ENCODE peak calls at places on chromosomes 1 and 21, in four cellular contexts. U is HEK293T, E is WTC11, F is K562. P is an unnamed sample.

GRCh38 chr1:171494086-171494485 is 8.8 kb downstream of the PRRC2C start:
- DNase-seq in U (no peak), E (no peak), F (no peak), P (no peak)

GRCh38 chr21:19607983-19608668 is 1204.5 kb upstream of the TMPRSS15 start:
- DNase-seq in U (no peak), E (no peak), F (no peak), P (no peak)

GRCh38 chr1:95126846-95127245 is 9.7 kb downstream of the TLCD4 start:
- DNase-seq in U (no peak), E (no peak), F (no peak), P (no peak)

GRCh38 chr21:41967708-41968107 is 13.9 kb upstream of the C2CD2 start:
- DNase-seq in U (no peak), E (no peak), F (no peak), P (no peak)

GRCh38 chr1:212987702-212988322 is 27.9 kb downstream of the ANGEL2 start:
- DNase-seq in U (no peak), E (no peak), F (no peak), P (no peak)

GRCh38 chr1:234899041-234899787 is 229.4 kb downstream of the TOMM20 start:
- DNase-seq in U (no peak), E (peak; percentile 19), F (peak; percentile 39), P (peak; percentile 44)

GRCh38 chr21:45304161-45304830 is 16.6 kb upstream of the POFUT2 start:
- DNase-seq in U (no peak), E (peak; percentile 7), F (no peak), P (no peak)

GRCh38 chr1:222009105-222009730 is 267.3 kb upstream of the DUSP10 start:
- DNase-seq in U (peak; percentile 14), E (peak; percentile 16), F (peak; percentile 29), P (peak; percentile 16)

GRCh38 chr1:7009741-7010525 is 224.7 kb downstream of the CAMTA1 start:
- DNase-seq in U (no peak), E (no peak), F (no peak), P (no peak)

GRCh38 chr1:59125154-59125553 is 171.7 kb upstream of the FGGY start:
- DNase-seq in U (no peak), E (no peak), F (no peak), P (no peak)

DNA sequence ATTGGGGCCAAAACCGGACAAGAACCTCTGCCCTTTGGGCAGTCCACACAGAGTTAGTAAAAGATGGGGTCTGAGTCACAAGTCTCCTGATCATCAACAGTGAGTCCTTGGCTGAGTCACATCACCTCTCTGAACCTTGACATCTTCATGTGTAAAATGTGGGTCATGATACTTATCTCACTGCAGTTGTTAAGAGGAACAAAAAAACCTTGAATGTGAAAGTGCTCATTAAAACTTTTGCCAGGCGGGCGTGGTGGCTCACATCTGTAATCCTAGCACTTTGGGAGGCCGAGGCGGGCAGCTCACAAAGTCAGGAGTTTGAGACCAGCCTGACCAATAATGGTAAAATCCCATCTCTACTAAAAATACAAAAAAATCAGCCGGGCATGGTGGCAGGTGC is 15.7 kb downstream of the S100A16 start:
- DNase-seq in U (no peak), E (no peak), F (no peak), P (peak; percentile 42)
- TF ChIP-seq ELF4 in U (no peak), E (no peak), F (no peak), P (no peak)

DNA sequence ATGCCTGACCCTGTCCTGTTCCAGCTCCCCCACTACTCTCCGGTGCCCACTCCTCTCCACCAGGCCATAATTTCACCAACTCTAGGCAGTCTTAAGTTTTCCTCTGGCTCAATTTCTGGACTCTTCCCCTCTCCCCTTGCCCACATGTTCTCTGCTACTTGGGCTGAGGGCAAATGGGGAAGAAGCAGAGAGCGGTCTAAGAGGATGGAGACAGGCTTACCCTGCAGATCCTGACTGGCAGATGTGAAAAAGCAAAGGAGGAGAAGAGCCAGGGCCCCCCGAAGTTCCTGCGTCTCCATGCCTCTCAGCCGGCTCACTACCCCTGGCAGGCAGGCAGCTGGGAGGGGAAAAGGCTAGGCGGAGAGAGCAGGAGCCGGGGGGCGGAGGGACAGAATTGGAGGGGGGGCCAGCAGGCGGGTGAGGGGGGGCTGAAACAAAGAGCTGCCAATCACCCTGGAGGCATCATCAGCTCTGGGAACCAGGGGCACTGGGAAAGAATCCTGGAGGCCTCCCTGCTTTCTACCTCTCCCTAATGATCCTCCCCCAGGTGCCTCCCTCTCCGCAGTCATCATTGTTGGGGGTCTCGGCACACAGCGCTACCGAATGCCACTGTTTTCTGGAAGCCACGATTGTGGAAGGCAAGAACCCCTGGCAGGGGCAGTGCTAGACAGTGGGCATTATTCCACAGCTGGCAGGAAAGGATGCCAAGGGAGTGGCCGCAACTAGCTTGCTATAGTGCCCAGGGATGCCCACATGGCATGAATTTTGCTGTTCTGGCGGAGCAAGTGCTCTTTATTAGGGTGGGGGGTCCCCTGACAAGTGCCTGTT is at the start of gene THBS3:
- DNase-seq in U (no peak), E (no peak), F (peak; percentile 40), P (no peak)
- TF ChIP-seq ELF4 in U (no peak), E (no peak), F (no peak), P (no peak)

DNA sequence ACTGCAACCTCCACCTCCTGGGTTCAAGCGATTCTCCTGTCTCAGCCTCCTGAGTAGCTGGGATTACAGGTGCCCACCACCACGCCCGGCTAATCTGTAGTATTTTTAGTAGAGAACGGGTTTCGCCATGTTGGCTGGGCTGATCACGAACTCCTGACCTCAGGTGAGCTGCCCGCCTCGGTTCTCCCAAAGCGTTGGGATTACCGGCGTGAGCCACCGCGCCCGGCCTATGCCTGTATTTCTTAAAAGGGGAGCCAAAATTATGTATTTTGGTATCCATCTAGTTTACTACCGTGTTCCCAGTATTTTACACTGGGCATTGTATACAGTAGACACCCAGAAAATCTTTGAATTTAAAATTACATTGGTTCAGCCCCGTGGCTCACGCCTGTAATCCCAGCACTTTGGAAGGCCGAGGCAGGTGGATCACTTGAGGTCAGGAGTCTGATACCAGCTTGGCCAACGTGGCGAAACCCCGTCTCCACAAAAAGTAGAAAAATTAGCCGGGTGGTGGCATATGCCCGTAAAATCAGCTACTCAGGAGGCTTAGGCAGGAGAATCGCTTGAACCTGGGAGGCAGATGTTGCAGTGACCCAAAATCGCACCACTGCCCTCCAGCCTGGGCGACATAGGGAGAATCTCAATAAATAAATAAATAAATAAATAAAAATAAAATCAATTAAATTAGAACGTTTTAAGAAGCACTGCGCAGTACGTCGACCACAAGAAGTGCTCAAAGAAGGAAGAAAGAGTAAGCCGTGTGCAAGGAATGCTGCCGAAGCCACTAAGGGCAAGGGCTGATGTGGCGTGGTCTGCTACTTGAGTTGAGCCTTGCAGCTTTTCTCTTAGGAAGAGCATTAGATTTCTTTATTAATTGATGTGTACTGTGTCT is 1.5 kb upstream of the THRAP3 start:
- DNase-seq in U (no peak), E (no peak), F (no peak), P (no peak)
- TF ChIP-seq ELF4 in U (no peak), E (no peak), F (no peak), P (no peak)

GRCh38 chr1:40153073-40153770 is 8.0 kb upstream of the RLF start:
- DNase-seq in U (peak; percentile 39), E (no peak), F (peak; percentile 25), P (peak; percentile 32)
- TF ChIP-seq ELF4 in U (no peak), E (no peak), F (no peak), P (no peak)

DNA sequence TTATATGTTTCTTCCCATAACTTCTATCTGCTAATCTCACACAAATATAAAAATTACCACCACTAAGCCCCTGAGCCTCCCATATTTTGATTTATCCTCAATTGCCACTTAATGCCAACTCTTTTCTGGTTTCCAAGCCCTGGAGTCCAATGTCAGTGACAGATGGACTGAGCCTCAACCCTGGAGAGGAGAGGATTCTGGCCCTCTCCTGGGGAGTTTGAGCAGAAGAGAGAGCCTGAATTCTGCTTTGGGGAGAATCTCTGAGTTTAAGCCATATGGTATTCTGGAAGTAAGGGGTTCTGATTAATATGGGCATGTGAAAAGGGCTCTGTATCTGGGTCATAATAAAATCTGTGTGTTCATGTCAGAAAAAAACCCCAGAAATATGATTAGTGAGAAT is 8.5 kb downstream of the CADM3 start:
- DNase-seq in U (no peak), E (no peak), F (no peak), P (no peak)
- TF ChIP-seq ELF4 in U (no peak), E (no peak), F (no peak), P (no peak)

DNA sequence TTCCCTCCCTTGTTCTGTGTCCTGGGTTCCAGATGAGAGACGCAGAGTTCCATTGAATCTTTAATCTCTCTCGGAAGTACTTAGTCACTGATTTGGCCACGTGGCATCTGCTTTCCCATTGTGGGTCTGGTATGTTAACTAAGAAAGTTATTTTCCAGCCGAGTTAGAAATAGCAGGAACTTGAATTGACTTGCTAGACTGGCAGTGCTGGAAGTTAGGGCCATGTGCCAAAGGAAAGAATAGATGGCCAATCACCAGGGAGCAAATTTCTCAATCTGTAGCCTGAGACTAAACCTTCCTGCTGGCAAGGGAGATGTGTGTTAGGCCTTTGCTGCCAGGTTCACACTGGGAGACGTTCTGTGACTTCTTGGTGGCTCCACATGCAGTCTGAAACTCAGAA is 24.2 kb upstream of the SLFNL1 start:
- DNase-seq in U (no peak), E (no peak), F (no peak), P (no peak)
- TF ChIP-seq ELF4 in U (no peak), E (no peak), F (no peak), P (no peak)

GRCh38 chr1:218156602-218157001 is 128.5 kb upstream of the RRP15 start:
- DNase-seq in U (peak; percentile 12), E (peak; percentile 82), F (no peak), P (no peak)
- TF ChIP-seq ELF4 in U (no peak), E (no peak), F (no peak), P (no peak)

DNA sequence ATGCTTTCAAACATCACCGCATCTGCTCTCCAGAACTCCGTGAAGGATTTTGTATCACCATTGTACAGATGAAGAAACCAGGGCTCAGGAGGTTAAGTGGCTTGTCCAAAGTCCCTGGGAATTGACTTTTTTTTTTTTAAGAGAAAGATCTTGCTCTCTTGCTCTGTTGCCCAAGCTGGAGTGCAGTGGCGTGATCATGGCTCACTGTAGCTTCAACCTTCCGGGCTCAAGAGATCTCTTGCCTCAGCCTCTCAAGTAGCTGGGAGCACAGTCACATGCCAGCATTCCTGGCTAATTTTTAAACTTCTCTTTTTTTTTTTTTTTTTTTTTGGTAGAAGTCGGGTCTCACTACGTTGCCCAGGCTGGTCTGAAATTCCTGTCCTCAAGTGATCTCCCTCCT is 6.9 kb upstream of the TAS1R2 start:
- DNase-seq in U (no peak), E (no peak), F (no peak), P (no peak)
- TF ChIP-seq ELF4 in U (no peak), E (no peak), F (no peak), P (no peak)

DNA sequence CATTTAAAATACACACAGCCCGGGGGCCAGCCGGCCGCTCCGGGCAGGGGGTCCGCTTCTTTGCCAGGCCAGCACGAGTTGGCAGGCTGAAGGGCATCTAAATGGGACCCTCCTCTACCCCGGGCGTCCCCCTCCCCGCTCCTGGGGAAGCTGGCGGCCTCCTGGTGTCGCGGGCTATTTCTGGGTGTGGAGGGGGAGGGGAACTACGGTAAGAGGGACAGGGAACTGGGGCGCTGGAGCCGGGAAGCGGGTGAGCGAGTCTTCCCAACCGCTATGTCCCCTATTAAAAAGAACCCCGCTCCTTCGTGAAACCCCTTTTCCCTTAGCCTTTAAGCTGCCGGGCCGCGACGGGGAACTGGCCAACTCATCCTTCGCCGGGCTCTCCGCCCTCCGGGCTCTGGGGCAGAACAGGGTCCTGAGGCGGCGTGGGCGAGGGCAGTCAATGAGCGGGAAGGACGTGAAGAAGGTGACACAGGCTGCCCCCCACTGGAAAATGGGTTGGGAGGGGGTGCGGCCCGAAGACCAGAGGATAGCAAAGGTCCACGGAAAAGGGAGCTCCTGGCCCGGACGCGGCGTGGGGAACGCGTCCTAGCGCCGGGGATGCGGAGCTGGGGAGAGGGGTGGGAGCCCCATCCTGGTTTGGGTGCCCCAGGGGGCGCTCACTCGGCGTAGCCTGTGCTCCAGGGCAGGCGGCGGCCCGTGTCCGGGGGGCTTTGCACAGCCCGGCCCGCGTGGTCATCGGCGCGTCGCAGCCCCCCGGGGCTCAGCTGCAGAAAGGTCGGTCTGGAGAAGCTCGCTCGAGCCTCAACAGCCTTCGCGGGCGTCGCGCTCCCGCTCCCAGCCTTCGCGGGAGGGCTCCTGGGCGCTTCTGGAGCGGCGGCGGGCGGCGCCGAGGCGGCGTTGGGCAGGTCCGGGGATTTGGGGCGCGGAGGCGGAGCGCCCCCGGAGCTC is 544 bp downstream of the PPM1J start:
- DNase-seq in U (no peak), E (no peak), F (peak; percentile 45), P (no peak)
- TF ChIP-seq ELF4 in U (no peak), E (no peak), F (no peak), P (no peak)